ENCODE peak calls at places on chromosomes 3 and 15, in eight cellular contexts. Y, T, I, Z, M, R, V and P are unnamed samples. For H3K4me1, the result is how much of the 10 kb centered on the place peaks cover.

GRCh38 chr3:65473746-65474145 is 565.0 kb downstream of the MAGI1 start:
- DNase-seq in Y (no peak), T (peak), I (no peak), Z (no peak), M (no peak), R (peak), V (no peak), P (no peak)

GRCh38 chr15:58762731-58763130 is 8.4 kb upstream of the MINDY2 start:
- DNase-seq in Y (no peak), T (no peak), I (no peak), Z (no peak), M (no peak), R (no peak), V (no peak), P (no peak)

GRCh38 chr3:64190517-64191515 is 34.5 kb downstream of the PRICKLE2 start:
- DNase-seq in Y (no peak), T (peak), I (no peak), Z (no peak), M (no peak), R (peak), V (no peak), P (no peak)

GRCh38 chr3:72487078-72487765 is 361.0 kb downstream of the SHQ1 start:
- DNase-seq in Y (no peak), T (peak), I (peak), Z (no peak), M (no peak), R (peak), V (peak), P (peak)

GRCh38 chr3:177452487-177452886 is 255.2 kb upstream of the TBL1XR1 start:
- DNase-seq in Y (no peak), T (peak), I (no peak), Z (no peak), M (no peak), R (peak), V (no peak), P (no peak)

GRCh38 chr15:63015618-63016017 is 26.9 kb upstream of the TPM1 start:
- DNase-seq in Y (no peak), T (peak), I (no peak), Z (no peak), M (no peak), R (peak), V (peak), P (peak)

GRCh38 chr15:64909546-64909945 is 2.2 kb upstream of the ANKDD1A start:
- DNase-seq in Y (no peak), T (no peak), I (no peak), Z (no peak), M (no peak), R (no peak), V (no peak), P (no peak)

GRCh38 chr3:15659254-15659975 is 57.9 kb downstream of the BTD start:
- DNase-seq in Y (no peak), T (peak), I (no peak), Z (no peak), M (no peak), R (no peak), V (no peak), P (no peak)

GRCh38 chr3:196012481-196012880 is 69.4 kb downstream of the TFRC start:
- DNase-seq in Y (no peak), T (peak), I (no peak), Z (no peak), M (no peak), R (peak), V (no peak), P (no peak)

GRCh38 chr3:58526124-58526957 is 10.6 kb downstream of the ACOX2 start:
- DNase-seq in Y (no peak), T (peak), I (no peak), Z (no peak), M (no peak), R (peak), V (no peak), P (no peak)

GRCh38 chr3:155594836-155595235 is 150.0 kb downstream of the PLCH1 start:
- DNase-seq in Y (no peak), T (no peak), I (no peak), Z (no peak), M (no peak), R (no peak), V (no peak), P (no peak)

GRCh38 chr3:72273615-72274014 is 488.7 kb upstream of the PROK2 start:
- DNase-seq in Y (no peak), T (peak), I (no peak), Z (no peak), M (no peak), R (peak), V (no peak), P (no peak)

GRCh38 chr15:40248006-40248783 is 9.3 kb downstream of the PAK6 start:
- DNase-seq in Y (no peak), T (no peak), I (peak), Z (no peak), M (peak), R (no peak), V (no peak), P (no peak)

GRCh38 chr15:40245666-40246065 is 6.8 kb downstream of the PAK6 start:
- DNase-seq in Y (no peak), T (no peak), I (peak), Z (no peak), M (no peak), R (no peak), V (no peak), P (no peak)

GRCh38 chr15:40244961-40245523 is 6.2 kb downstream of the PAK6 start:
- DNase-seq in Y (no peak), T (no peak), I (peak), Z (no peak), M (no peak), R (no peak), V (no peak), P (no peak)

GRCh38 chr15:40247406-40247971 is 8.6 kb downstream of the PAK6 start:
- DNase-seq in Y (no peak), T (no peak), I (peak), Z (no peak), M (no peak), R (no peak), V (no peak), P (no peak)

DNA sequence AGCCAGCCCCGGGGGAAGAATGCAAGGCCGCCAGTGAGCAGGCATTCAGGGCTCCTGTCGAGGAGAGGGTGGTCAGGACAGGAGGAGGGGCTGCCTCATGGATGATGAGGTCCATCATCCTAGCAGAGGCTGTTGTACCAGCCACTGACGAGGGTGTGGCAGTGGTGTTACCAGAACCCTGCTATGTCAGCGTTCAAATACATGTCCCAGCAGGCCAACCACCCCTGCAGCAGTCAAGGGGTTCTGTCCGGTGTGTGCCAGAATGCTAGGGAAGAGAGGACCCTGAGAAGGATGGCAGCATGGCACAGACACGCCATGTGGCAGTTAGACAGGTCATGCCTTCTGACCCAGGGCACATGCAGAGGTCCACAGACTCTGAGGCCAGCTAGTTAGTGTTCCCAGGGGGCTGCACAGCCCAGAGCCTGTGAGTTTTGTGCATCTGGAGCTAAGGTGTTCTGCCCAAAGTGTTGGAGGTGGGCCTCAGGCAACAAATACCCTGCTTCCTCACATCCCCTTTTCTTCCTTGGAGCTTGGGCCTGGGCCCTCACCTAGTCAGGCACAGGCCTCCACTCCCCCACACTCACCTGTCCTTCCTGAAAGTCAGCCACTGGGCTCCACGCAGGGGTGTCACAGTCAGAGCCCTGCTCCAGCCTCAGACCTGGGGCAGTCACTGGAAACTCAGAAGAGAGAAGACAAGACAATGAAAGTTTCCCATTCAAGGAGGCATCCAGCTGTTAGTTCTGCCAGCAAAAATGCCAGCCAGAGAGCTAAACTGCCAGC is 7.8 kb downstream of the PAK6 start:
- DNase-seq in Y (no peak), T (no peak), I (peak), Z (no peak), M (no peak), R (no peak), V (no peak), P (no peak)
- H3K4me1 ChIP-seq in Y (under half), T (under half), I (under half), Z (under half), M (under half), R (under half), V (under half), P (under half)

DNA sequence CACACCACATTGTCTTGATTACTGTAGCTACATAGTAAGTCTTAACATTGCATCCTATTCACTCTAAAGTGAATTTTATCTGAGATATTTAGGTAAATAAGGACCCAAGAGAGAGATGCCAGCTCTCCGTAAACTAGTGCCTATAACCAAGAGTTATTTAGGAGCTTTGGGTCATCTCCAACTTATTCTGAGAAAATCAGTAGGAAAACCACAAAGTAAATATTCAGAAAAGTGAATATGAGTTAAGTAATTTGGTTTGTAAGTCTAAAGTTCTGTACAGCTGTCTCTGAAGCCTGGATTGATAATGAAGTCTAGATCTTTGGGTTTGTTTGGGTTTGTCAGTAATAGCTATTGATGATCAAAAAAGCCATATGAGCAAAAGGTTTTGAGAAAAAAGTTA is 120.0 kb downstream of the FNDC3B start:
- DNase-seq in Y (no peak), T (peak), I (no peak), Z (no peak), M (no peak), R (peak), V (no peak), P (no peak)
- H3K4me1 ChIP-seq in Y (under half), T (under half), I (under half), Z (half or more), M (under half), R (under half), V (half or more), P (half or more)

GRCh38 chr15:75176404-75176761 is 25.3 kb upstream of the C15orf39 start:
- DNase-seq in Y (no peak), T (no peak), I (no peak), Z (no peak), M (no peak), R (no peak), V (no peak), P (no peak)

GRCh38 chr15:75178938-75179772 is 22.5 kb upstream of the C15orf39 start:
- DNase-seq in Y (no peak), T (no peak), I (no peak), Z (no peak), M (no peak), R (no peak), V (no peak), P (no peak)

GRCh38 chr15:75179773-75180140 is 21.9 kb upstream of the C15orf39 start:
- DNase-seq in Y (no peak), T (no peak), I (no peak), Z (no peak), M (no peak), R (no peak), V (no peak), P (no peak)

GRCh38 chr15:75178171-75178937 is 23.3 kb upstream of the C15orf39 start:
- DNase-seq in Y (no peak), T (no peak), I (peak), Z (no peak), M (peak), R (peak), V (peak), P (peak)

GRCh38 chr15:75177360-75178071 is 24.2 kb upstream of the C15orf39 start:
- DNase-seq in Y (no peak), T (no peak), I (no peak), Z (no peak), M (no peak), R (no peak), V (no peak), P (no peak)
- H3K4me1 ChIP-seq in Y (under half), T (under half), I (half or more), Z (half or more), M (under half), R (under half), V (under half), P (under half)

GRCh38 chr3:170357920-170358854 is 672 bp downstream of the SKIL start:
- DNase-seq in Y (peak), T (peak), I (peak), Z (peak), M (peak), R (peak), V (peak), P (peak)

GRCh38 chr3:170356596-170357175 is 829 bp upstream of the SKIL start:
- DNase-seq in Y (no peak), T (peak), I (peak), Z (peak), M (peak), R (peak), V (peak), P (peak)

GRCh38 chr3:170359178-170359704 is 1.7 kb downstream of the SKIL start:
- DNase-seq in Y (no peak), T (no peak), I (no peak), Z (no peak), M (no peak), R (no peak), V (no peak), P (no peak)

GRCh38 chr3:170355738-170356595 is 1.5 kb upstream of the SKIL start:
- DNase-seq in Y (no peak), T (peak), I (peak), Z (peak), M (peak), R (peak), V (peak), P (peak)

DNA sequence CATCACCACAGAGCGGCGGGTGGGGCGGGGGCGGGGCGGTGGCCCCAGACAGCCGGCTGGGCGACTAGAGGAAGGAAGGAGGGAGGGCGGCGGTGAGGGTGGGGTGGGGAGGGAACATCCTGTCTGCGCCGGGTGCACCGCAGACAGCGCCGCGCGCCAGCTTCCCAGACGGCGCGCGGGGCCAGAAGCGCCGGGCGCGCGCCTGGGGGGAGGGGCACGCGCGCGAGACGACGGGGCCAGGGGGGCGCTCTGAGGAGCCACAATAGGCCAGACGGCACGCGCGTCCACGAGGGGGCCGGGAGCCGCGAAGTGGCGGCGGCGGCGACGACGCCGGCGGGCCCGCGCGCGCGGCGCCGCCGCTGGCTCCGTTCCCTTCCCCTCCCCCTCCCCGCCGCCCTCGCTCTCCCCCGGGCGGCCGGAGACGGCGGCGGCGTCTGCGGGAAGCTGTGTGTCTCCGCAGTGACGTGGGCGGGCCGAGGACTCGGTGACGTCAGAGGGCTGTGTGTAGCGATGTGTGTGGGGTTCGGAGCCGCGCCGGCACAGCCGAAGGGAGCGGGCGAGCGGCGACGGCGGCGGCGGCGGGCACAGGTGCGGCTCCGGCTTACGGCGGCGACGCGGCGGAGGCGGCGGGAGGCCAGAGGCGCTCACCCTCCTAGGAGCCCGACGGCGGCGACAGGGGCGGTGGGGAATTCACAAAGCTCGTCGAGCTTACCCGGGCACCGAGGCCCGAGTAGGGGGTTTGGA is at the start of gene SKIL:
- DNase-seq in Y (peak), T (peak), I (peak), Z (peak), M (peak), R (peak), V (peak), P (peak)
- H3K4me1 ChIP-seq in Y (under half), T (under half), I (under half), Z (half or more), M (under half), R (under half), V (under half), P (half or more)

GRCh38 chr3:48505146-48505545 is 1.2 kb upstream of the SHISA5 start:
- DNase-seq in Y (no peak), T (no peak), I (no peak), Z (no peak), M (no peak), R (no peak), V (no peak), P (no peak)
- H3K4me1 ChIP-seq in Y (under half), T (under half), I (under half), Z (half or more), M (under half), R (under half), V (under half), P (under half)

GRCh38 chr15:46277451-46277850 is 642.6 kb downstream of the SQOR start:
- DNase-seq in Y (no peak), T (no peak), I (no peak), Z (no peak), M (no peak), R (no peak), V (no peak), P (no peak)

GRCh38 chr15:46275701-46276100 is 640.9 kb downstream of the SQOR start:
- DNase-seq in Y (no peak), T (no peak), I (no peak), Z (no peak), M (peak), R (no peak), V (no peak), P (no peak)

GRCh38 chr15:46280753-46281521 is 646.1 kb downstream of the SQOR start:
- DNase-seq in Y (no peak), T (no peak), I (no peak), Z (no peak), M (peak), R (no peak), V (no peak), P (no peak)

DNA sequence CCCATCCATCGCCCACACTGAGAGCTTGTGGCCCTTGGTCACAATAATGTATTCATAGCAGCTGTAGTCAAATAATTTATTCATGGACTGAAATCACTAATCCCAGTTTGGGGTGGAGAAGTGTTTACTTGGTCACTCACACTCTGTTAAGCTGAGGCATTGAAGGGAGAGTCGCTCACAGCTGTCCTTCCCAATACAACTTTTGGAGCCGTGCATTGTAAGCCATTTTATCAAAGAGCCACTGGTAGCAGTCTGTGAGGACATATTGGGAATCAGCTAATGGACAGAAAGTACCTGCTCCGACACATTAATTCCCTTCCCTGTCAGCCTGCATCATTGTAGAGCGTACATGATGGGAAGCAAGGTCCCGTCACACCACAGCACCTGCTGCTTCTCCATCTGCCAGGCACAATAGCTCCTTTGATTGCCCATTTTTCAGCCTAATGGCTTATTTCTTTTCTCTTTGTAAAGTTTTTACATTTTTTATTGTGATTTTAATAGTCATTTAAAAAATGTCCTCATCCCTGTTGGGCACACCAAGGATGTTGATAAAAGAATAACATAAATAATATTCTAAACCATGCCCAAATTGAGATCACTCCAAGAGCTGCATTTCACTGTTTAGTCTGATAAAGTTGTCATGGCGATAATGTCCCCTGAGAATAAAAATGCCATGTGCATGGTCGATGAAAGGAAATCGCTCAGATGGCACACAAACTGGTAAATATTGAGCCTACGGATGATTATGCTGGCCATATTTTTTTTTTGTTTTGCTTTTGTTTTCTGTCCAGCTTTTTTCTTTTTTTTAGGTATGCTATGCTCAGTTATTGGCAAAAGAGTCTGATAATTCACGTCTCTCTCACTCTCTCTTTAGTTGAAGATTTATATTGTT is 643.4 kb downstream of the SQOR start:
- DNase-seq in Y (no peak), T (no peak), I (no peak), Z (no peak), M (peak), R (no peak), V (no peak), P (no peak)
- H3K4me1 ChIP-seq in Y (under half), T (under half), I (under half), Z (under half), M (half or more), R (under half), V (under half), P (under half)

DNA sequence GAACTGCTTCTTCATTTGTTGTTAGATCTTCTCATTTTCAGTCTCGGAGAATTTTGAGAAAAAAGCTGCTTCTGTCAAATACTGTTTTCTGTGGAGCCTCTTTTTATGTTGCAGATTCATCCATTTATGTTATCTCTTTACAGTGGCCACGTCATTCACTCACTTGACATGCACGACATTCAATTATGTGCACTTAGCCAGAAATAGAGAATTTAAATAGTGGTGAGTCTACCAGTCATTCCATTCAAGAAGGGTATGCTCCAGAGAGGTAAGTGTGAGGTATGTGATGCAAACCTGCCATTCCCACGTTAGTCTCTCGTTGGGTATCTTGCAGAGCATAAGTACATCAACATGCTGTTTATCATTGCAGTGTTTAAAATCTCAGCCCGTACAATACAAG is 9.8 kb downstream of the ARPP19 start:
- DNase-seq in Y (no peak), T (no peak), I (no peak), Z (no peak), M (no peak), R (no peak), V (no peak), P (no peak)
- H3K4me1 ChIP-seq in Y (under half), T (under half), I (under half), Z (half or more), M (under half), R (under half), V (half or more), P (half or more)